ENCODE peak calls at places on chromosomes 12 and 14, in six cellular contexts. G is colonic mucosa, N is K562, Q is IMR-90, Z is kidney, D is mammary epithelial cell. S is an unnamed sample.

GRCh38 chr12:30500532-30500931 is 195.1 kb downstream of the IPO8 start:
- DNase-seq in Z (no peak), D (no peak), N (no peak), Q (no peak), G (no peak), S (no peak)

GRCh38 chr14:99131632-99132271 is 140.2 kb downstream of the BCL11B start:
- DNase-seq in N (no peak), Q (no peak), G (no peak), Z (peak), D (no peak), S (peak)

GRCh38 chr12:45966486-45966885 is 23.9 kb downstream of the SCAF11 start:
- DNase-seq in G (no peak), Q (peak), D (no peak), Z (no peak), N (no peak), S (no peak)

GRCh38 chr12:118430516-118430915 is 54.2 kb downstream of the SUDS3 start:
- DNase-seq in Q (no peak), N (no peak), Z (no peak), D (no peak), G (no peak), S (no peak)

GRCh38 chr12:112749081-112749480 is 42.5 kb upstream of the RPH3A start:
- DNase-seq in D (no peak), G (no peak), Q (no peak), Z (no peak), N (no peak), S (peak)

GRCh38 chr12:15868186-15868585 is 14.0 kb upstream of the STRAP start:
- DNase-seq in N (no peak), Q (no peak), Z (no peak), D (no peak), G (no peak), S (no peak)

GRCh38 chr12:130633771-130634170 is 82.3 kb downstream of the RIMBP2 start:
- DNase-seq in Z (peak), D (no peak), G (peak), N (no peak), Q (no peak), S (peak)

GRCh38 chr12:106090586-106091411 is 48.0 kb downstream of the NUAK1 start:
- DNase-seq in Z (peak), N (no peak), D (peak), G (no peak), Q (peak), S (peak)

GRCh38 chr12:104699489-104700194 is 242.9 kb downstream of the CHST11 start:
- DNase-seq in N (no peak), G (no peak), Z (no peak), Q (peak), D (no peak), S (no peak)

GRCh38 chr14:39006721-39007410 is 96.2 kb downstream of the SEC23A start:
- DNase-seq in N (no peak), D (no peak), Z (no peak), Q (peak), G (no peak), S (no peak)

GRCh38 chr12:118821386-118821928 is 159.9 kb upstream of the SRRM4 start:
- DNase-seq in Q (no peak), Z (no peak), D (no peak), N (no peak), G (no peak), S (no peak)

GRCh38 chr14:60161176-60162107 is 3.8 kb downstream of the DHRS7 start:
- DNase-seq in Z (no peak), Q (peak), D (no peak), N (no peak), G (no peak), S (no peak)

GRCh38 chr14:24310666-24311604 is at the start of gene LTB4R:
- DNase-seq in D (peak), Q (peak), Z (peak), N (no peak), G (peak), S (no peak)

GRCh38 chr12:49346659-49347306 is at the start of gene DNAJC22:
- DNase-seq in G (peak), N (peak), Q (no peak), D (no peak), Z (peak), S (peak)
- H3K4me3 ChIP-seq in G (peak), N (peak), Q (peak), D (no peak), Z (peak), S (peak)

DNA sequence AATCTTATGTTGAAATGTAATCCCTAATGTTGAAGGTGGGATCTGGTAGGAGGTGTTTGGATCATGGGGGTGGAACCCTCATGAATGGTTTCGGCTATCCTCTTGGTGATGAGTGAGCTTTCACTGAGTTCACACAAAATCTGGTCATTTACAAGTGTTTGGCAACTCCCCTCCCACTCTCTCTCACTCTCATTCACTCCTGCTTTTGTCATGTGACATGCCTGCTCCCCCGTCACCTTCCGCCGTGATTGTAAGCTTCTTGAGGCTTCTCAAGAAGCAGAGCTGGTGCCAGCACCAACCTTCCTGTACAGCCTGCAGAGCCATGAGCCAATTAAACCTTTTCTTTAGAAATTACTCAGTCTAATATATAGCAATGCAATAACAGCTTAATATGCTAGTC is 245.4 kb downstream of the BMP4 start:
- DNase-seq in N (no peak), Z (no peak), Q (no peak), G (no peak), D (no peak), S (peak)
- H3K9ac ChIP-seq in N (no peak), Z (no peak), Q (no peak), G (no peak), D (no peak), S (no peak)

GRCh38 chr12:119835068-119835467 is 42.1 kb downstream of the CIT start:
- DNase-seq in Z (no peak), N (no peak), G (no peak), D (no peak), Q (peak), S (peak)
- TF ChIP-seq CTCF in Z (no peak), N (no peak), G (no peak), D (no peak), Q (peak), S (peak)

GRCh38 chr12:91226951-91227350 is 44.3 kb upstream of the DCN start:
- DNase-seq in Z (no peak), G (no peak), Q (no peak), N (no peak), D (no peak), S (no peak)

GRCh38 chr12:91219919-91220318 is 37.3 kb upstream of the DCN start:
- DNase-seq in Z (no peak), D (peak), G (no peak), N (no peak), Q (no peak), S (no peak)

GRCh38 chr12:91224411-91224810 is 41.8 kb upstream of the DCN start:
- DNase-seq in Q (no peak), Z (no peak), N (no peak), G (no peak), D (no peak), S (no peak)

GRCh38 chr12:91222746-91223145 is 40.1 kb upstream of the DCN start:
- DNase-seq in Q (peak), G (no peak), N (no peak), Z (no peak), D (peak), S (no peak)

DNA sequence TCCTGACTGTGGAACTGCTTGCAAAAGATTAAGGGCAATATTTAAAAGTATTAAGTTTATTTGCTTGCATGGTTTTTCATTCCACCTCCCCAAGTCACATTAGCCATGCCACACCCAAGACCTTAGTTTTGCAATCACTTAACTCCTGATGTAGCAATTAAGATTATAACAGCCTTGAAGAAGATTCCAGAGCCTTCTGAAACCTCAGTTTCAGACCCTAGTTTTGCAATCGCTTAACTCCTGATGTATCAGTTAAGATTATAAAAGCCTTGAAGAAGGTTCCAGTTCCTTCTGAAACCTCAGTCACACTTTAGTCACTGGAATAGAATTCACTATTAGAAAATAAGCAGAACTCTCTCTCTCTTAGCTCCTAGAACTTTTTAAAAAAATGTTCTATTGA is 42.7 kb upstream of the DCN start:
- DNase-seq in D (no peak), G (no peak), Z (no peak), N (no peak), Q (peak), S (no peak)
- H3K4me3 ChIP-seq in D (no peak), G (no peak), Z (no peak), N (no peak), Q (no peak), S (no peak)

GRCh38 chr14:77076118-77076631 is 21.9 kb upstream of the CIPC start:
- DNase-seq in D (no peak), Z (peak), G (no peak), Q (no peak), N (no peak), S (peak)
- H3K9ac ChIP-seq in D (no peak), Z (peak), G (no peak), Q (no peak), N (no peak), S (no peak)

GRCh38 chr14:33110737-33111443 is 172.2 kb downstream of the NPAS3 start:
- DNase-seq in D (no peak), G (no peak), Z (no peak), Q (no peak), N (no peak), S (peak)
- TF ChIP-seq CTCF in D (no peak), G (no peak), Z (no peak), Q (no peak), N (no peak), S (no peak)